ENCODE peak calls at places on chromosome 10, in four cellular contexts. U is AG10803, K is iris pigment epithelial cell, X is RCC 7860. E is an unnamed sample.

GRCh38 chr10:6213257-6213905 is 10.6 kb downstream of the PFKFB3 start:
- DNase-seq in U (no peak), K (no peak), X (no peak), E (no peak)

GRCh38 chr10:124074471-124075109 is 18.8 kb downstream of the CHST15 start:
- DNase-seq in X (no peak), U (no peak), K (no peak), E (no peak)

GRCh38 chr10:96017227-96017687 is 26.1 kb upstream of the CCNJ start:
- DNase-seq in K (peak), X (peak), U (peak), E (no peak)

GRCh38 chr10:77686096-77686495 is 48.5 kb upstream of the KCNMA1 start:
- DNase-seq in K (no peak), X (no peak), U (no peak), E (no peak)

GRCh38 chr10:71246591-71247143 is 34.3 kb downstream of the UNC5B start:
- DNase-seq in K (no peak), X (no peak), U (no peak), E (no peak)

GRCh38 chr10:103448751-103449150 is 3.4 kb downstream of the CALHM2 start:
- DNase-seq in U (peak), X (peak), K (peak), E (no peak)

GRCh38 chr10:132518572-132519381 is 18.8 kb upstream of the INPP5A start:
- DNase-seq in K (no peak), X (peak), U (no peak), E (no peak)

GRCh38 chr10:132884041-132884440 is 58.3 kb downstream of the CFAP46 start:
- DNase-seq in U (no peak), X (no peak), K (no peak), E (no peak)

GRCh38 chr10:129777687-129778086 is 186.4 kb downstream of the EBF3 start:
- DNase-seq in U (no peak), K (no peak), X (no peak), E (no peak)

GRCh38 chr10:103415581-103415980 is 19.2 kb downstream of the PDCD11 start:
- DNase-seq in X (no peak), K (no peak), U (no peak), E (no peak)

GRCh38 chr10:43250925-43251663 is 15.8 kb downstream of the RASGEF1A start:
- DNase-seq in U (no peak), K (no peak), X (no peak), E (no peak)

GRCh38 chr10:5603091-5603847 is 63.1 kb downstream of the ASB13 start:
- DNase-seq in X (no peak), K (no peak), U (no peak), E (no peak)